ENCODE peak calls at places on chromosomes 16 and 17, in five cellular contexts. G, S, R, Z and J are unnamed samples.

GRCh38 chr16:5056347-5056746 is 9.4 kb downstream of the C16orf89 start:
- DNase-seq in G (no peak), S (no peak), R (peak; percentile 69), Z (no peak), J (no peak)

GRCh38 chr16:74275031-74275636 is 21.5 kb upstream of the PSMD7 start:
- DNase-seq in G (no peak), S (no peak), R (no peak), Z (no peak), J (no peak)

GRCh38 chr16:85959686-85960085 is 60.7 kb downstream of the IRF8 start:
- DNase-seq in G (no peak), S (no peak), R (no peak), Z (no peak), J (no peak)

GRCh38 chr17:68981288-68981687 is 26.1 kb upstream of the ABCA8 start:
- DNase-seq in G (no peak), S (peak; percentile 28), R (no peak), Z (peak; percentile 38), J (no peak)

GRCh38 chr17:79073016-79073705 is 1.5 kb upstream of the ENGASE start:
- DNase-seq in G (no peak), S (no peak), R (no peak), Z (no peak), J (no peak)

GRCh38 chr16:77599793-77600415 is 122.4 kb upstream of the NUDT7 start:
- DNase-seq in G (no peak), S (no peak), R (peak; percentile 22), Z (no peak), J (no peak)

GRCh38 chr16:75621170-75621477 is 2.0 kb downstream of the ADAT1 start:
- DNase-seq in G (no peak), S (no peak), R (peak; percentile 41), Z (no peak), J (no peak)

GRCh38 chr17:67836205-67836987 is 11.1 kb downstream of the BPTF start:
- DNase-seq in G (no peak), S (no peak), R (no peak), Z (peak; percentile 2), J (no peak)

GRCh38 chr17:62064029-62064790 is 868 bp downstream of the MED13 start:
- DNase-seq in G (no peak), S (no peak), R (no peak), Z (no peak), J (no peak)

GRCh38 chr16:81029930-81030604 is 5.6 kb upstream of the ATMIN start:
- DNase-seq in G (no peak), S (no peak), R (no peak), Z (no peak), J (no peak)

GRCh38 chr17:44901323-44901965 is 2.2 kb upstream of the EFTUD2 start:
- DNase-seq in G (no peak), S (no peak), R (no peak), Z (no peak), J (no peak)

GRCh38 chr17:44900894-44901293 is 1.6 kb upstream of the EFTUD2 start:
- DNase-seq in G (no peak), S (no peak), R (no peak), Z (no peak), J (no peak)

GRCh38 chr17:44902135-44902760 is 3.0 kb upstream of the EFTUD2 start:
- DNase-seq in G (no peak), S (no peak), R (no peak), Z (no peak), J (no peak)

GRCh38 chr17:44898768-44899073 is 524 bp downstream of the EFTUD2 start:
- DNase-seq in G (no peak), S (no peak), R (no peak), Z (no peak), J (no peak)

GRCh38 chr17:44899074-44899782 is at the start of gene EFTUD2:
- DNase-seq in G (peak; percentile 90), S (peak; percentile 89), R (peak; percentile 95), Z (peak; percentile 90), J (peak; percentile 97)
- TF ChIP-seq CTCF in G (peak; percentile 28), S (peak; percentile 49), R (no peak), Z (no peak), J (no peak)

GRCh38 chr17:77266891-77267341 is 126.1 kb downstream of the SEC14L1 start:
- DNase-seq in G (no peak), S (no peak), R (no peak), Z (no peak), J (no peak)
- TF ChIP-seq CTCF in G (no peak), S (no peak), R (no peak), Z (no peak), J (no peak)

DNA sequence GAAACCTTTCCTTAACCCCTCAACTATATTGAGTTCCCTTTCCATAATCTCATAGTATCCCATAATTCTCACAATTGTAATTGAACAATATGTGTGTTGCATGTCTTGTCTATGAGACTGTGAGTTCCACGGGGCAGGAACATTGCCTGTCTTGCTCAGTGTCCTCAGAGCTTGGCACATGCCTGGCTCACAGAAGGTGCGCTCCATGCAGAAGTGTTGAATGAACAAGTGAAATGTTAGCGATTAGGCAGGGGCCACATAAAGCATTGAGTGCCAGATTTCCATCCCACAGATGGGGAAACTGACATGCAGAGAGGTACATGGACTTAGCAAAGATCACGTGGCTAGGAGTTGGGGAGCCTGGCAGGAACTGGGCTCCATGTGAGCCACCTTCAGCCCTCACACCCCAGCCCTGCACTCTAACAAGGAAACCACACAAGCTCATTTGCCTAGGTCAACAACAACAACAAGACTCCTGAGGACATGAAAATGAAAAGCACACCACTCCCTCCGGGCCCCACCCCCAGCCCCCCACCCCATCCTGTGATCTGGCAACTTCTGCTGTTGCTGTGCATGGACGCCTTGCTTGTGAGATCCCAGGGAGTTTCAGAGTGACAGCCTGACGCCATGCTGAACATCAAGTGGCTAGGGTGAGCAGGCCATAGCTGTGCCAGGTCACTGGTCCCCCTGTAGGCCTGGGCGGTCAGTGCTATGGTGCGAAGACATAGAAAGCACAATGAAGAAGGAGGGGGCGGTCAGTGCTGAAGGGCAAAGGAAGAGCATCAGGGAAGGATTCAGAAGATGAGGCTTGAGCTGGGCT is 5.0 kb downstream of the PIK3R5 start:
- DNase-seq in G (no peak), S (no peak), R (peak; percentile 34), Z (no peak), J (peak; percentile 64)
- TF ChIP-seq CTCF in G (no peak), S (no peak), R (no peak), Z (no peak), J (no peak)

GRCh38 chr17:72661093-72661944 is 431.2 kb downstream of the SLC39A11 start:
- DNase-seq in G (peak; percentile 30), S (no peak), R (no peak), Z (no peak), J (no peak)
- TF ChIP-seq CTCF in G (no peak), S (no peak), R (no peak), Z (no peak), J (no peak)

GRCh38 chr16:83792391-83792790 is 15.4 kb upstream of the HSBP1 start:
- DNase-seq in G (no peak), S (no peak), R (no peak), Z (no peak), J (no peak)
- TF ChIP-seq CTCF in G (no peak), S (no peak), R (no peak), Z (no peak), J (no peak)

DNA sequence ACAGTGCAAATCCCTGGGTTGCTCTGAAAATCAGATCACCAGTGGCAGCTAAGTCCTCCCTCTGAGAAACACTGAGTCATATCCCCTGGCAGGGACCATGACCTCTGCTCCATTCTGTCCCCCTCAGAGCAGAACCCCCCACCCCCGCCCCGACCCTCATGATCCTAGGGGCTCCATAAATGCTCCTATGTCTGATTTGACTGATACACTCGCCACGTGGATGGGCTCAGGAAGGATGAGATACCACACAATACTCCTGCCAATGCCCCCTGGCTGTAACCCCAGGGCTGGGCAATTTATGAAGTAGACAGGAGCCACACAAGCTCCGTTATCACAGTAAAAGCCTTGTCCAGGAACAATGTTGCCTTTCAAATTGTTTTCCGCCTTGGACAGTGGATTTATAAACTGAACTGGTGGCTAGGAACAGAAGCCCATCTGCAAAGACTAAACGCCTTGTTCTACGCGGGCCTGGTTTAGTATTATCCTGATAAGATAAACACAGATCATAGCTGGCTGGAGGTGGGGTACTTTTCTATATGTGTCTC is 394.8 kb downstream of the SLC39A11 start:
- DNase-seq in G (no peak), S (no peak), R (no peak), Z (no peak), J (no peak)
- TF ChIP-seq CTCF in G (no peak), S (no peak), R (no peak), Z (no peak), J (no peak)

DNA sequence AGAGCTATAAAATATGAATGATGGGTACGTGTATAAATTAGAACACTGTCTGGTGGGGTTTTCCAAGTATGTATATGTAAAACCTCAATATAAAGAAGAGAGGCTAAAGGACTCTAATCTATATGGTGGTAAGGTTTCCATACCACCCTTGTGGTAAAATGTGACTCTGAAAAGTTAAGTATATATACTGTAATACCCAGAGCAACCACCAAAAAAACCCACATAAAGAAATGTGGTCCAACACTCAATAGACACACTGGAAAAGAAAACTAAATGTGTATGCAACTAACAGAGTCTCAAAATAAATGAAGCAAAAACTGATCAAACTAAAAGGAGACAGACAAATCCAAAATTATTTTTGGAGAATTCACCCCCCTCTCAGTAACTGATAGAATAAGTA is 72.2 kb downstream of the XPO6 start:
- DNase-seq in G (no peak), S (no peak), R (no peak), Z (no peak), J (no peak)
- TF ChIP-seq CTCF in G (no peak), S (no peak), R (no peak), Z (no peak), J (no peak)